ENCODE peak calls at places on chromosomes 6 and 20, in nine cellular contexts. W is colonic mucosa; F is Peyer's patch; Z is transverse colon; S is GM23248; A is aorta; K is naive thymus-derived CD4-positive, alpha-beta T cell; C is heart right ventricle; H is ovary. L is an unnamed sample.
A peak's percentile ranks its signal among the peaks of the same experiment; 100 is the strongest.

GRCh38 chr6:107982511-107982910 is 24.5 kb upstream of the SEC63 start:
- DNase-seq in C (no peak), Z (no peak), K (no peak), W (no peak), F (no peak), S (no peak), H (no peak), A (no peak), L (no peak)

GRCh38 chr20:45964024-45964423 is 8.0 kb downstream of the ZNF335 start:
- DNase-seq in H (no peak), F (peak; percentile 34), Z (no peak), A (peak; percentile 50), K (no peak), S (no peak), C (no peak), W (no peak), L (no peak)

GRCh38 chr6:138477913-138478539 is 21.3 kb downstream of the NHSL1 start:
- DNase-seq in C (no peak), W (no peak), S (no peak), Z (no peak), K (no peak), F (peak; percentile 59), A (no peak), H (no peak), L (no peak)

GRCh38 chr20:50745634-50746137 is 14.3 kb downstream of the PARD6B start:
- DNase-seq in A (no peak), C (no peak), F (no peak), W (peak; percentile 39), H (no peak), Z (peak; percentile 35), S (no peak), K (no peak), L (no peak)

GRCh38 chr6:136873733-136874132 is 48.4 kb upstream of the SLC35D3 start:
- DNase-seq in C (no peak), S (peak; percentile 43), F (no peak), Z (no peak), K (no peak), W (no peak), A (no peak), H (no peak), L (no peak)

GRCh38 chr20:32224463-32224862 is 16.8 kb downstream of the POFUT1 start:
- DNase-seq in A (no peak), K (no peak), H (no peak), S (no peak), F (peak; percentile 65), C (no peak), W (peak; percentile 77), Z (peak; percentile 76), L (no peak)

GRCh38 chr6:144582939-144583613 is 297.9 kb downstream of the UTRN start:
- DNase-seq in K (peak; percentile 71), W (peak; percentile 35), A (no peak), Z (peak; percentile 26), S (peak; percentile 59), F (peak; percentile 51), C (peak; percentile 44), H (peak; percentile 10), L (no peak)

GRCh38 chr6:28589234-28589951 is 63.7 kb downstream of the GPX5 start:
- DNase-seq in K (peak; percentile 37), S (peak; percentile 87), Z (peak; percentile 32), C (no peak), W (peak; percentile 73), F (no peak), H (peak; percentile 41), A (no peak), L (peak; percentile 72)

GRCh38 chr6:87929843-87930288 is 117.8 kb upstream of the SPACA1 start:
- DNase-seq in S (peak; percentile 91), F (peak; percentile 77), W (peak; percentile 80), K (peak; percentile 53), H (peak; percentile 63), C (peak; percentile 68), A (peak; percentile 88), Z (peak; percentile 86), L (peak; percentile 96)

GRCh38 chr20:11796041-11796440 is 121.7 kb upstream of the BTBD3 start:
- DNase-seq in S (peak; percentile 47), K (no peak), W (no peak), A (no peak), H (no peak), F (no peak), C (no peak), Z (no peak), L (no peak)

GRCh38 chr6:14717307-14717706 is 528.6 kb upstream of the JARID2 start:
- DNase-seq in K (no peak), A (no peak), C (no peak), W (no peak), Z (no peak), S (no peak), F (no peak), H (no peak), L (no peak)

GRCh38 chr6:148422085-148422484 is 79.4 kb downstream of the SASH1 start:
- DNase-seq in K (no peak), F (no peak), S (no peak), A (no peak), H (no peak), W (no peak), C (no peak), Z (no peak), L (no peak)

GRCh38 chr20:39985276-39985675 is 703.8 kb downstream of the MAFB start:
- DNase-seq in S (no peak), K (no peak), W (no peak), C (no peak), A (no peak), H (no peak), Z (no peak), F (no peak), L (no peak)

GRCh38 chr6:136401749-136402148 is 112.1 kb upstream of the BCLAF1 start:
- DNase-seq in C (no peak), K (no peak), A (no peak), S (peak; percentile 64), W (no peak), F (no peak), Z (no peak), H (no peak), L (no peak)

GRCh38 chr6:122405417-122405816 is 6.0 kb downstream of the HSF2 start:
- DNase-seq in F (no peak), C (no peak), W (no peak), K (no peak), S (peak; percentile 50), Z (no peak), H (no peak), A (no peak), L (no peak)

GRCh38 chr20:17761612-17762011 is 61.8 kb downstream of the BANF2 start:
- DNase-seq in A (no peak), W (no peak), K (no peak), H (no peak), S (peak; percentile 16), F (no peak), Z (no peak), C (no peak), L (no peak)

GRCh38 chr6:36853325-36853724 is 14.1 kb upstream of the CPNE5 start:
- DNase-seq in K (no peak), F (no peak), W (no peak), A (no peak), C (no peak), S (peak; percentile 92), Z (no peak), H (peak; percentile 36), L (no peak)

GRCh38 chr6:108768176-108768555 is 80.1 kb upstream of the ARMC2 start:
- DNase-seq in Z (no peak), F (no peak), K (no peak), W (no peak), A (no peak), S (no peak), C (no peak), H (no peak), L (no peak)

DNA sequence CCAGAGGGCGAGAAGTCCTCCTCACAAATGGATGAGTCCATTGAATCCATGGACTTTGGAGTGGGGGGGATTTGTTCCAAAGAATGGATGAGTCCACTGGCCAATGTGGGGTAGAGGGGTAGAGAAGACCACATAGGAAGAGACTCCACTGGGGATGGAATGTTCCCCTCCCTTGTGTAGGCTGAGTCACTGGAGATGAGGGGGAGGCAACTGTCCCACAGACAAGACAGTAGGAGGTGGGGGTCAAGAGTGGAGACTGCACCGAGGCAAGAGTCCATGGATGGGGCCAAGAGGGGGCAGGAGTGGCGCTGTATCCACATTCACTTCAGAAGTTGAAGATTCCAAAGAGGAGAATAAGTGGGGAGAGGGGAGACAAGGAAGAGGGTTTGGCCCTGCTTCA is 4.4 kb downstream of the EGFL8 start:
- DNase-seq in S (peak; percentile 40), Z (no peak), W (no peak), H (peak; percentile 41), K (no peak), A (peak; percentile 44), F (peak; percentile 15), C (no peak), L (no peak)
- H3K36me3 ChIP-seq in S (peaks cover 6% of the 10 kb centered on the region), Z (peaks cover 12% of the 10 kb centered on the region), W (peaks cover 7% of the 10 kb centered on the region), H (no peaks in the 10 kb centered on the region), K (peaks cover 59% of the 10 kb centered on the region), A (no peaks in the 10 kb centered on the region), F (no peaks in the 10 kb centered on the region), C (peaks cover 63% of the 10 kb centered on the region), L (peaks cover 7% of the 10 kb centered on the region)

GRCh38 chr20:58997141-58997770 is 9.8 kb downstream of the CTSZ start:
- DNase-seq in A (peak; percentile 61), C (no peak), W (no peak), F (no peak), H (no peak), Z (no peak), K (no peak), S (no peak), L (no peak)
- H3K36me3 ChIP-seq in A (peaks cover 5% of the 10 kb centered on the region), C (peaks cover 100% of the 10 kb centered on the region), W (peaks cover 15% of the 10 kb centered on the region), F (no peaks in the 10 kb centered on the region), H (no peaks in the 10 kb centered on the region), Z (peaks cover 44% of the 10 kb centered on the region), K (peaks cover 53% of the 10 kb centered on the region), S (peaks cover 33% of the 10 kb centered on the region), L (peaks cover 49% of the 10 kb centered on the region)

DNA sequence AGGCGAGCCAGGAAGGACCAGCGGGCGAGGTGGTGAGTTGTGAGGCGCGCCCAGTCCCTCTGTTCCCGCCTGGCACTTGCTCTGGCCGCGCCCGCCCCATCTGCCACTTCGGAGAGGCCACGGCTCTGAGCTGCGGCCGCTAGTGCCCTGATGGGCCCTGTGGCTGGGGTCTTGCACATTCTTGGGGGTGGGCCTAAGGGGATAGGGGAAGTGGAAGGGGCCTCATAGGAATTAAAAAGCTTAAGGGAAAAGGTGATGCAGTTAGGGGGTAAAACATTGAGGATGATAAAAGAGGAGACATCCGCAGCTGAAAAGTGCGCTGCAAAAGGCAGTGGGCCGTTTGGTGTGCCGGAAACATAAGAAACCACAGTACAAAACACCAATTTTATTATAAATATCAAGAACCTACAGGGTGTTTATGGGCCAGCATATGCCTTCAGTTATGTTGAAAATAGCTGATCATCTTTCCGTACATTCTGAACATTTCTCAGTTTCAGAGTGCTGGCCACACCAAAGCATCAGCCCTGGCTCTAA is 1.1 kb upstream of the PSMB8 start:
- DNase-seq in C (no peak), Z (no peak), S (no peak), F (no peak), A (no peak), K (no peak), W (no peak), H (no peak), L (no peak)
- H3K36me3 ChIP-seq in C (peaks cover 63% of the 10 kb centered on the region), Z (peaks cover 27% of the 10 kb centered on the region), S (peaks cover 9% of the 10 kb centered on the region), F (no peaks in the 10 kb centered on the region), A (no peaks in the 10 kb centered on the region), K (peaks cover 67% of the 10 kb centered on the region), W (peaks cover 11% of the 10 kb centered on the region), H (no peaks in the 10 kb centered on the region), L (no peaks in the 10 kb centered on the region)

DNA sequence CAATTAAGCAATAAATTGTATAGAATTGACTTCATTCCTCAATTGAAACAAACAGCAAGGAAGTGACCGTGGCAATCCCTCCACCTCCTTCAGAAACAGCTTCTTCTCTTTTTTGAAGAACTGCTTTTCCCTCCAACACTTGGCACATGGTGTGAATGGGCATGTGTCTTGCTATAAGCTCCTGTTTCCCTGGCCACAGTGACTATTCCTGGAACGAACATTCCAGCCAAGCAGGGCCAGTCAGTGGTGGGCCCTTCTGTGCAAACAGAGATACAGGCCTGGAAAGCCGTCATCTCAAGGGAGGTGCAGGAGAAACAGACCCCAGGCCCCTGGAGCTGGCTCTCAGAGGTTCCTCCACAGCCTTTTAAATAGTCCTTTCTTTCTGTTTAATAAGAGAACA is 6.9 kb downstream of the TXNDC5 start:
- DNase-seq in F (no peak), H (no peak), W (no peak), Z (no peak), C (no peak), K (no peak), S (no peak), A (no peak), L (no peak)
- H3K36me3 ChIP-seq in F (no peaks in the 10 kb centered on the region), H (no peaks in the 10 kb centered on the region), W (peaks cover 4% of the 10 kb centered on the region), Z (peaks cover 16% of the 10 kb centered on the region), C (peaks cover 59% of the 10 kb centered on the region), K (peaks cover 24% of the 10 kb centered on the region), S (peaks cover 32% of the 10 kb centered on the region), A (peaks cover 2% of the 10 kb centered on the region), L (peaks cover 12% of the 10 kb centered on the region)